ENCODE peak calls at places on chromosomes 2 and 18, in nine cellular contexts. W, I, E, S, C, V, Y, K and N are unnamed samples.
A peak's percentile ranks its signal among the peaks of the same experiment; 100 is the strongest.

GRCh38 chr2:20143263-20143662 is 81.7 kb downstream of the SDC1 start:
- DNase-seq in W (no peak), I (no peak), E (peak; percentile 38), S (no peak), C (no peak), V (no peak), Y (no peak), K (no peak), N (no peak)

GRCh38 chr2:71473346-71474035 is 20.1 kb downstream of the DYSF start:
- DNase-seq in W (no peak), I (no peak), E (no peak), S (no peak), C (no peak), V (no peak), Y (no peak), K (no peak), N (no peak)

GRCh38 chr2:204110250-204111183 is 174.0 kb downstream of the ICOS start:
- DNase-seq in W (no peak), I (peak; percentile 35), E (peak; percentile 57), S (no peak), C (no peak), V (peak; percentile 57), Y (no peak), K (peak; percentile 22), N (peak; percentile 90)

GRCh38 chr18:47930086-47930843 is at the start of gene SMAD2:
- DNase-seq in W (peak; percentile 60), I (peak; percentile 84), E (peak; percentile 68), S (peak; percentile 74), C (peak; percentile 80), V (peak; percentile 79), Y (peak; percentile 56), K (peak; percentile 70), N (peak; percentile 83)

GRCh38 chr2:231684314-231685223 is 23.8 kb upstream of the PTMA start:
- DNase-seq in W (no peak), I (peak; percentile 68), E (no peak), S (no peak), C (no peak), V (no peak), Y (no peak), K (no peak), N (no peak)

GRCh38 chr2:226978300-226978699 is 142.4 kb downstream of the RHBDD1 start:
- DNase-seq in W (no peak), I (no peak), E (no peak), S (no peak), C (no peak), V (no peak), Y (no peak), K (no peak), N (no peak)

GRCh38 chr2:238382381-238382781 is 44.3 kb upstream of the ASB1 start:
- DNase-seq in W (no peak), I (no peak), E (peak; percentile 19), S (no peak), C (no peak), V (no peak), Y (peak; percentile 85), K (no peak), N (no peak)

GRCh38 chr2:128732976-128733431 is 414.3 kb upstream of the HS6ST1 start:
- DNase-seq in W (no peak), I (no peak), E (peak; percentile 99), S (no peak), C (peak; percentile 41), V (no peak), Y (peak; percentile 77), K (no peak), N (no peak)

GRCh38 chr2:148455791-148456190 is 188.8 kb upstream of the EPC2 start:
- DNase-seq in W (no peak), I (no peak), E (no peak), S (no peak), C (no peak), V (no peak), Y (no peak), K (no peak), N (no peak)

GRCh38 chr18:51813740-51814139 is 526.3 kb upstream of the DCC start:
- DNase-seq in W (no peak), I (no peak), E (no peak), S (no peak), C (no peak), V (no peak), Y (no peak), K (no peak), N (no peak)